ENCODE peak calls at places on chromosomes 2 and 18, in eight cellular contexts. L, X, W, B, Q, M, G and N are unnamed samples.

GRCh38 chr2:242031481-242032019 is 162.0 kb downstream of the RTP5 start:
- DNase-seq in L (no peak), X (peak; percentile 26), W (no peak), B (peak; percentile 39), Q (peak; percentile 16), M (no peak), G (no peak), N (no peak)

GRCh38 chr2:19844750-19845149 is 57.0 kb downstream of the TTC32 start:
- DNase-seq in L (no peak), X (no peak), W (no peak), B (no peak), Q (no peak), M (no peak), G (no peak), N (peak; percentile 23)

GRCh38 chr2:68185541-68186164 is 28.0 kb downstream of the PNO1 start:
- DNase-seq in L (no peak), X (peak; percentile 21), W (peak; percentile 67), B (no peak), Q (peak; percentile 41), M (peak; percentile 25), G (peak; percentile 66), N (peak; percentile 69)

GRCh38 chr2:12858786-12859185 is 142.1 kb downstream of the TRIB2 start:
- DNase-seq in L (no peak), X (no peak), W (no peak), B (no peak), Q (no peak), M (no peak), G (no peak), N (no peak)

GRCh38 chr2:240170354-240170735 is 29.9 kb upstream of the OTOS start:
- DNase-seq in L (no peak), X (no peak), W (no peak), B (no peak), Q (no peak), M (no peak), G (no peak), N (no peak)

GRCh38 chr2:284896-285492 is 2.9 kb downstream of the ALKAL2 start:
- DNase-seq in L (no peak), X (no peak), W (no peak), B (no peak), Q (no peak), M (no peak), G (no peak), N (no peak)

GRCh38 chr2:170717599-170717963 is 2.4 kb downstream of the SP5 start:
- DNase-seq in L (no peak), X (no peak), W (no peak), B (no peak), Q (no peak), M (no peak), G (no peak), N (no peak)

GRCh38 chr2:131027566-131028528 is 65.4 kb downstream of the FAM168B start:
- DNase-seq in L (no peak), X (no peak), W (no peak), B (peak; percentile 52), Q (no peak), M (no peak), G (no peak), N (peak; percentile 38)

GRCh38 chr2:10297950-10298349 is 4.8 kb upstream of the HPCAL1 start:
- DNase-seq in L (no peak), X (peak; percentile 94), W (no peak), B (peak; percentile 86), Q (peak; percentile 41), M (peak; percentile 43), G (peak; percentile 45), N (no peak)

GRCh38 chr18:67041334-67041733 is 437.4 kb upstream of the CDH19 start:
- DNase-seq in L (no peak), X (no peak), W (no peak), B (no peak), Q (no peak), M (no peak), G (no peak), N (no peak)

GRCh38 chr2:238820197-238820596 is 27.7 kb upstream of the TWIST2 start:
- DNase-seq in L (no peak), X (no peak), W (no peak), B (no peak), Q (no peak), M (no peak), G (no peak), N (no peak)

GRCh38 chr2:66434679-66435548 is at the start of gene MEIS1:
- DNase-seq in L (peak; percentile 94), X (peak; percentile 98), W (peak; percentile 90), B (peak; percentile 99), Q (no peak), M (peak; percentile 92), G (peak; percentile 89), N (no peak)

GRCh38 chr2:223762853-223763252 is 74.5 kb downstream of the AP1S3 start:
- DNase-seq in L (no peak), X (no peak), W (no peak), B (no peak), Q (no peak), M (no peak), G (no peak), N (no peak)

GRCh38 chr2:237290249-237290648 is 123.7 kb downstream of the COL6A3 start:
- DNase-seq in L (no peak), X (no peak), W (no peak), B (peak; percentile 98), Q (no peak), M (peak; percentile 91), G (no peak), N (no peak)

GRCh38 chr2:225164406-225165048 is 122.3 kb upstream of the DOCK10 start:
- DNase-seq in L (peak; percentile 38), X (no peak), W (no peak), B (no peak), Q (no peak), M (no peak), G (no peak), N (no peak)

GRCh38 chr2:221708916-221709315 is 136.8 kb upstream of the EPHA4 start:
- DNase-seq in L (no peak), X (no peak), W (no peak), B (no peak), Q (no peak), M (no peak), G (no peak), N (no peak)

GRCh38 chr2:144464730-144465129 is 55.2 kb downstream of the ZEB2 start:
- DNase-seq in L (no peak), X (no peak), W (no peak), B (no peak), Q (no peak), M (no peak), G (no peak), N (no peak)

GRCh38 chr18:59054892-59055291 is 84.8 kb upstream of the SEC11C start:
- DNase-seq in L (no peak), X (no peak), W (no peak), B (peak; percentile 72), Q (no peak), M (no peak), G (no peak), N (no peak)

GRCh38 chr2:18731661-18732060 is 142.3 kb upstream of the NT5C1B start:
- DNase-seq in L (no peak), X (no peak), W (no peak), B (no peak), Q (no peak), M (no peak), G (no peak), N (no peak)

GRCh38 chr18:11767935-11768334 is 78.9 kb downstream of the GNAL start:
- DNase-seq in L (no peak), X (peak; percentile 2), W (no peak), B (no peak), Q (no peak), M (no peak), G (no peak), N (no peak)

GRCh38 chr2:101305492-101306123 is 2.9 kb downstream of the RNF149 start:
- DNase-seq in L (no peak), X (no peak), W (peak; percentile 3), B (no peak), Q (no peak), M (no peak), G (peak; percentile 22), N (no peak)

GRCh38 chr2:131425191-131426021 is 50.5 kb upstream of the TUBA3D start:
- DNase-seq in L (no peak), X (no peak), W (no peak), B (no peak), Q (no peak), M (no peak), G (no peak), N (no peak)

GRCh38 chr2:197575987-197576386 is 60.1 kb downstream of the MOB4 start:
- DNase-seq in L (no peak), X (no peak), W (no peak), B (peak; percentile 72), Q (no peak), M (peak; percentile 39), G (no peak), N (no peak)

GRCh38 chr2:154392256-154392655 is 306.2 kb upstream of the KCNJ3 start:
- DNase-seq in L (no peak), X (no peak), W (no peak), B (no peak), Q (no peak), M (no peak), G (no peak), N (no peak)

GRCh38 chr18:62710417-62710816 is 4.9 kb upstream of the PHLPP1 start:
- DNase-seq in L (no peak), X (peak; percentile 47), W (no peak), B (no peak), Q (no peak), M (no peak), G (no peak), N (no peak)

GRCh38 chr2:84906108-84906899 is 848 bp downstream of the TMSB10 start:
- DNase-seq in L (no peak), X (no peak), W (no peak), B (peak; percentile 74), Q (peak; percentile 40), M (peak; percentile 48), G (no peak), N (no peak)

GRCh38 chr2:45909677-45910191 is 258.3 kb downstream of the PRKCE start:
- DNase-seq in L (no peak), X (no peak), W (peak; percentile 45), B (no peak), Q (no peak), M (no peak), G (no peak), N (no peak)

GRCh38 chr2:206718296-206718695 is at the start of gene DYTN:
- DNase-seq in L (no peak), X (no peak), W (no peak), B (no peak), Q (no peak), M (no peak), G (no peak), N (no peak)

GRCh38 chr18:59846814-59847490 is 52.8 kb upstream of the PMAIP1 start:
- DNase-seq in L (no peak), X (peak; percentile 24), W (peak; percentile 26), B (peak; percentile 65), Q (no peak), M (no peak), G (no peak), N (peak; percentile 50)

GRCh38 chr2:112640800-112641675 is 4.7 kb upstream of the SLC20A1 start:
- DNase-seq in L (no peak), X (peak; percentile 92), W (no peak), B (no peak), Q (no peak), M (peak; percentile 32), G (peak; percentile 65), N (no peak)

GRCh38 chr2:165497659-165498306 is 28.3 kb downstream of the CSRNP3 start:
- DNase-seq in L (no peak), X (no peak), W (no peak), B (no peak), Q (no peak), M (no peak), G (no peak), N (no peak)

GRCh38 chr2:98936133-98936916 is at the start of gene CRACDL:
- DNase-seq in L (no peak), X (no peak), W (no peak), B (no peak), Q (no peak), M (no peak), G (peak; percentile 39), N (peak; percentile 59)

GRCh38 chr2:32836961-32837360 is 109.8 kb upstream of the LTBP1 start:
- DNase-seq in L (no peak), X (no peak), W (no peak), B (no peak), Q (no peak), M (no peak), G (no peak), N (no peak)

GRCh38 chr2:23640711-23641110 is 255.7 kb downstream of the KLHL29 start:
- DNase-seq in L (no peak), X (no peak), W (no peak), B (no peak), Q (no peak), M (no peak), G (no peak), N (no peak)